ENCODE peak calls at places on chromosome 20, in seven cellular contexts. R is heart right ventricle; G is pancreas; F is uterus; Q is CD8-positive, alpha-beta T cell; D is vagina; H is breast epithelium. I is an unnamed sample. For H3K4me1, the result is how much of the 10 kb centered on the place peaks cover.

GRCh38 chr20:32638848-32639247 is 34.9 kb downstream of the C20orf203 start:
- DNase-seq in R (peak), G (peak), F (no peak), Q (no peak), D (no peak), H (no peak), I (no peak)

GRCh38 chr20:13703265-13703664 is 64.5 kb upstream of the TASP1 start:
- DNase-seq in R (no peak), G (no peak), F (no peak), Q (no peak), D (no peak), H (no peak), I (no peak)

GRCh38 chr20:31845300-31845863 is at the start of gene FOXS1:
- DNase-seq in R (peak), G (peak), F (peak), Q (no peak), D (no peak), H (peak), I (no peak)

GRCh38 chr20:51014797-51015722 is 7.8 kb downstream of the KCNG1 start:
- DNase-seq in R (peak), G (no peak), F (peak), Q (no peak), D (no peak), H (no peak), I (no peak)

GRCh38 chr20:18628330-18628941 is 40.6 kb downstream of the DTD1 start:
- DNase-seq in R (no peak), G (peak), F (no peak), Q (no peak), D (no peak), H (no peak), I (no peak)

GRCh38 chr20:51491393-51491792 is 51.1 kb downstream of the NFATC2 start:
- DNase-seq in R (no peak), G (no peak), F (no peak), Q (no peak), D (no peak), H (no peak), I (no peak)

GRCh38 chr20:5222919-5223634 is 93.7 kb downstream of the PROKR2 start:
- DNase-seq in R (peak), G (no peak), F (no peak), Q (peak), D (no peak), H (no peak), I (peak)

GRCh38 chr20:44918342-44918741 is 8.5 kb downstream of the PABPC1L start:
- DNase-seq in R (no peak), G (no peak), F (no peak), Q (no peak), D (no peak), H (no peak), I (no peak)

GRCh38 chr20:56001106-56001785 is 4.1 kb downstream of the CBLN4 start:
- DNase-seq in R (no peak), G (no peak), F (no peak), Q (no peak), D (no peak), H (no peak), I (no peak)

GRCh38 chr20:56428881-56429280 is 16.8 kb downstream of the CASS4 start:
- DNase-seq in R (no peak), G (no peak), F (no peak), Q (no peak), D (no peak), H (no peak), I (no peak)

GRCh38 chr20:3616250-3616649 is 46.9 kb downstream of the GFRA4 start:
- DNase-seq in R (peak), G (no peak), F (no peak), Q (no peak), D (no peak), H (no peak), I (peak)

GRCh38 chr20:19090332-19090731 is 122.1 kb upstream of the SLC24A3 start:
- DNase-seq in R (no peak), G (no peak), F (no peak), Q (no peak), D (no peak), H (no peak), I (no peak)

GRCh38 chr20:17889226-17889625 is 79.4 kb downstream of the SNX5 start:
- DNase-seq in R (no peak), G (no peak), F (no peak), Q (no peak), D (no peak), H (no peak), I (no peak)

GRCh38 chr20:38873050-38873581 is 53.1 kb upstream of the FAM83D start:
- DNase-seq in R (no peak), G (no peak), F (no peak), Q (peak), D (no peak), H (no peak), I (no peak)

GRCh38 chr20:44231193-44231592 is 15.9 kb upstream of the GDAP1L1 start:
- DNase-seq in R (no peak), G (no peak), F (no peak), Q (no peak), D (no peak), H (no peak), I (no peak)

GRCh38 chr20:57458400-57459160 is 66.4 kb downstream of the CTCFL start:
- DNase-seq in R (peak), G (no peak), F (no peak), Q (no peak), D (no peak), H (peak), I (no peak)

GRCh38 chr20:4326194-4327065 is 311.1 kb upstream of the RNF24 start:
- DNase-seq in R (peak), G (no peak), F (peak), Q (no peak), D (no peak), H (no peak), I (no peak)

GRCh38 chr20:20755674-20756319 is 43.4 kb upstream of the RALGAPA2 start:
- DNase-seq in R (no peak), G (no peak), F (no peak), Q (no peak), D (no peak), H (no peak), I (no peak)

GRCh38 chr20:57455386-57455785 is 64.2 kb downstream of the RBM38 start:
- DNase-seq in R (no peak), G (no peak), F (no peak), Q (no peak), D (no peak), H (no peak), I (no peak)

GRCh38 chr20:35317416-35317815 is 25.2 kb upstream of the FAM83C start:
- DNase-seq in R (no peak), G (no peak), F (no peak), Q (no peak), D (no peak), H (no peak), I (no peak)

GRCh38 chr20:35316086-35316485 is 23.9 kb upstream of the FAM83C start:
- DNase-seq in R (no peak), G (no peak), F (no peak), Q (no peak), D (no peak), H (no peak), I (no peak)

GRCh38 chr20:35318502-35319157 is 26.4 kb upstream of the FAM83C start:
- DNase-seq in R (peak), G (no peak), F (peak), Q (no peak), D (no peak), H (peak), I (no peak)

GRCh38 chr20:35320396-35321126 is 28.3 kb upstream of the FAM83C start:
- DNase-seq in R (no peak), G (no peak), F (no peak), Q (no peak), D (no peak), H (no peak), I (no peak)

GRCh38 chr20:35319206-35320197 is 27.3 kb upstream of the FAM83C start:
- DNase-seq in R (no peak), G (no peak), F (no peak), Q (no peak), D (no peak), H (no peak), I (no peak)
- H3K27ac ChIP-seq in R (no peak), G (no peak), F (no peak), Q (no peak), D (peak), H (peak), I (peak)

GRCh38 chr20:63861365-63861934 is at the start of gene ABHD16B:
- DNase-seq in R (no peak), G (no peak), F (no peak), Q (no peak), D (no peak), H (no peak), I (no peak)

GRCh38 chr20:63858393-63859165 is 2.7 kb upstream of the ABHD16B start:
- DNase-seq in R (peak), G (no peak), F (no peak), Q (no peak), D (no peak), H (no peak), I (no peak)

GRCh38 chr20:63857751-63858392 is 3.4 kb upstream of the ABHD16B start:
- DNase-seq in R (peak), G (no peak), F (no peak), Q (no peak), D (no peak), H (no peak), I (no peak)

GRCh38 chr20:63860325-63861051 is 810 bp upstream of the ABHD16B start:
- DNase-seq in R (no peak), G (no peak), F (no peak), Q (no peak), D (no peak), H (no peak), I (peak)

DNA sequence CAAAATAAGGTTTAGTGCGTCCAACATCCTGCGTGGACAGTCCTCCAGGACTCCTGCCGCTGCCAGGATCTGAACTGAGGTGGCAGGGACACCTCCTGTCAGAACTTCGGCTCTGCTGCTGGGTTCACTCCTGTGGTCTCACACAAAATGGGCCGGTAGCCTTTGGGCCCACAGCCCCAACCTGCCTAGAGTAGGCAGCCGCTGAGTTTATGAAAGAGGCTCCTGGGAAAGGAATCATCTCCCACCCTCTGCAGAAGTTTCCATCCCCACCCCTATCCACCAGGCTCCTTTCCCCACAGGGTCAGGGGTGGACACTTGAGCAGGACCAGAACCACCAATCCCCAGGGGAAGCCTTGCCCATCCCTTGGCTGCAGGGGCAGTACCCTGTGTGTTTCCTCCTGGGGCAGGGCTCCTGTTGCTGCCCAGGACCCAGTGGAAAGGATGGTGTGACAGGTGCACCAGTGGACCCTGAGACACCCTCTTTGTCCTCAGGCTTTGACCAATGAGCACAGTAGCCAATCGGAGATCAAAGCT is 2.1 kb upstream of the ABHD16B start:
- DNase-seq in R (no peak), G (no peak), F (no peak), Q (no peak), D (no peak), H (no peak), I (no peak)
- H3K4me1 ChIP-seq in R (half or more), G (under half), F (under half), Q (under half), D (half or more), H (under half), I (under half)

GRCh38 chr20:41798926-41799502 is 180.8 kb upstream of the CHD6 start:
- DNase-seq in R (no peak), G (no peak), F (no peak), Q (no peak), D (no peak), H (no peak), I (no peak)
- TF ChIP-seq CTCF in R (no peak), G (no peak), F (no peak), Q (no peak), D (no peak), H (no peak), I (no peak)

DNA sequence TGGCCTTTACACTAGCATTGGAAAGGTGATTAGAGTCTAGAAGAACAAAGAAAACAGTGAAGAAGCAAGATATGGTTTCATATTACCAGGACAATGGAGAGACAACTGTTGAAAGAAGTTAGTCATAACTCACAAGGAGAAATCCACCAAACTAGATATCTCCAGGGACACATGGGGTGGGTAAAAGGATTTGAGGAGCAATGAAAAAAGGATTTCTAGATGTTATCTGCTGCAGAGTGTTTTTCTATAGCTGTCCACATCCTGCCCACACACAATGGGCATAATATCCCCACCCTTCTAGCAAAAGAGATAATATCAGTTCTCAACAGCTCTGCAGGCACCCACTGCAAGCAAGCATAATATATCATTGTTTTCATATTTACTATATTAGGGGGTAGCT is 303.1 kb downstream of the HAO1 start:
- DNase-seq in R (no peak), G (no peak), F (no peak), Q (no peak), D (no peak), H (no peak), I (no peak)
- H3K27ac ChIP-seq in R (no peak), G (no peak), F (no peak), Q (no peak), D (no peak), H (no peak), I (no peak)

GRCh38 chr20:47320990-47321805 is 35.3 kb downstream of the ZMYND8 start:
- DNase-seq in R (no peak), G (no peak), F (no peak), Q (no peak), D (no peak), H (peak), I (no peak)

GRCh38 chr20:47318027-47318595 is 38.4 kb downstream of the ZMYND8 start:
- DNase-seq in R (peak), G (no peak), F (peak), Q (no peak), D (no peak), H (no peak), I (no peak)

GRCh38 chr20:47318596-47319516 is 37.6 kb downstream of the ZMYND8 start:
- DNase-seq in R (peak), G (peak), F (peak), Q (no peak), D (no peak), H (peak), I (peak)

GRCh38 chr20:47317127-47317895 is 39.2 kb downstream of the ZMYND8 start:
- DNase-seq in R (peak), G (no peak), F (peak), Q (peak), D (peak), H (peak), I (peak)

GRCh38 chr20:47319517-47320252 is 36.8 kb downstream of the ZMYND8 start:
- DNase-seq in R (peak), G (peak), F (peak), Q (no peak), D (no peak), H (peak), I (peak)
- H3K4me1 ChIP-seq in R (half or more), G (under half), F (under half), Q (half or more), D (half or more), H (under half), I (half or more)

DNA sequence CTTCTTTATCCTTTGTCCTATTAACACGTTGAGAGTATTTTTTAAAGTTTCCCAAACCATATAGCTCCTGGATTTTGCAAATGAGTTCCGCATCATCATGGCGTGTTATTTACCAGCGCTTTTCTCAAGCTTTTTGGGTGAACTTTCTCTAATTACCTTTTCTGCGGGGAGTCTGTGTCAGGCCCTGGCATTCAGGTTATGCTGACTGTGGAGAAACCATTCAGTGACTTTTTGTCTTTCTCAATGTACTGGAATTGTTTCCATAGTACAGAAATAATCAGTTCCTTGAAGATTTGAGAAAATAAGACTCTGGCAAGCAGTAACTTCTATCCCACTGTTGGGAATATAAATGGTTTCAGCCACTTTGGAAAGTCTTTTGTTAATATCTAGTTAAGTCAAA is 115.3 kb downstream of the CDH26 start:
- DNase-seq in R (no peak), G (no peak), F (no peak), Q (no peak), D (no peak), H (no peak), I (no peak)
- TF ChIP-seq CTCF in R (no peak), G (no peak), F (no peak), Q (no peak), D (no peak), H (no peak), I (no peak)

GRCh38 chr20:1971893-1972586 is 21.8 kb downstream of the PDYN start:
- DNase-seq in R (no peak), G (no peak), F (no peak), Q (no peak), D (no peak), H (no peak), I (no peak)
- H3K27ac ChIP-seq in R (no peak), G (no peak), F (no peak), Q (no peak), D (no peak), H (no peak), I (no peak)

GRCh38 chr20:49174183-49174582 is 14.0 kb downstream of the STAU1 start:
- DNase-seq in R (no peak), G (no peak), F (no peak), Q (no peak), D (no peak), H (no peak), I (no peak)

GRCh38 chr20:49183444-49183843 is 4.7 kb downstream of the STAU1 start:
- DNase-seq in R (no peak), G (no peak), F (no peak), Q (no peak), D (no peak), H (no peak), I (no peak)

GRCh38 chr20:49181265-49181877 is 6.8 kb downstream of the STAU1 start:
- DNase-seq in R (no peak), G (no peak), F (no peak), Q (no peak), D (no peak), H (no peak), I (no peak)

GRCh38 chr20:49184691-49185070 is 3.5 kb downstream of the STAU1 start:
- DNase-seq in R (no peak), G (no peak), F (no peak), Q (no peak), D (no peak), H (no peak), I (no peak)

GRCh38 chr20:49179368-49180277 is 8.5 kb downstream of the STAU1 start:
- DNase-seq in R (no peak), G (no peak), F (no peak), Q (no peak), D (no peak), H (no peak), I (no peak)
- H3K4me1 ChIP-seq in R (under half), G (under half), F (under half), Q (under half), D (half or more), H (under half), I (half or more)

GRCh38 chr20:22684763-22685443 is 100.5 kb upstream of the FOXA2 start:
- DNase-seq in R (no peak), G (no peak), F (no peak), Q (no peak), D (no peak), H (no peak), I (no peak)
- TF ChIP-seq CTCF in R (no peak), G (no peak), F (no peak), Q (no peak), D (no peak), H (no peak), I (no peak)

GRCh38 chr20:53150532-53150931 is 178.4 kb downstream of the TSHZ2 start:
- DNase-seq in R (no peak), G (no peak), F (no peak), Q (no peak), D (no peak), H (no peak), I (no peak)

GRCh38 chr20:53149184-53149651 is 177.1 kb downstream of the TSHZ2 start:
- DNase-seq in R (no peak), G (no peak), F (no peak), Q (no peak), D (no peak), H (no peak), I (no peak)

GRCh38 chr20:53149652-53150205 is 177.6 kb downstream of the TSHZ2 start:
- DNase-seq in R (no peak), G (no peak), F (peak), Q (no peak), D (no peak), H (no peak), I (no peak)

GRCh38 chr20:53146201-53146891 is 174.2 kb downstream of the TSHZ2 start:
- DNase-seq in R (no peak), G (no peak), F (no peak), Q (no peak), D (no peak), H (no peak), I (no peak)

DNA sequence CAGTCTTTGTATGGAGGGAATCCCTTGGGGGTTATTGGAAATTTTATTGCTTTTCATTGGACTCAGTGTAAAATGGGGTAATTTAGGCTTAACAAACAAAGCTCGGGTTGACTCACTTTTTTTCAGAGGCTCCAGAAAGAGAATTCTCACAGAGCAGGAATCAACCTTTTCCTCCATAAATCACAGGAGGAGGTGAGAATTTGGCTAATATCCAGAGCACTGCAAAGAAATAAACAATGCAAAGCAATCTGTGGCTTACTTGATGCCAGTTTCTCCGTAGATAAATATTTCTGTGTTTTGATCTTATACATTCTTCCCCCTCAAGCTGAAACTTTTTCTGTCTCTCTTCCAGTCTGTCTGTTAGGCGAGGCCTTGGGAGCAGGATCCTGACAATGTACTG is 176.6 kb downstream of the TSHZ2 start:
- DNase-seq in R (no peak), G (no peak), F (no peak), Q (no peak), D (no peak), H (no peak), I (no peak)
- H3K27ac ChIP-seq in R (no peak), G (no peak), F (peak), Q (no peak), D (no peak), H (no peak), I (no peak)

I was measured in left lung.